ENCODE peak calls at places on chromosomes 16 and 17, in seven cellular contexts. W, C, K, O, N, A and M are unnamed samples.
A peak's percentile ranks its signal among the peaks of the same experiment; 100 is the strongest.

GRCh38 chr17:67479119-67479517 is 102.0 kb downstream of the PITPNC1 start:
- DNase-seq in W (no peak), C (no peak), K (no peak), O (no peak), N (no peak), A (no peak), M (no peak)

GRCh38 chr17:2025622-2026309 is 632 bp upstream of the RTN4RL1 start:
- DNase-seq in W (peak; percentile 76), C (peak; percentile 67), K (peak; percentile 85), O (no peak), N (no peak), A (peak; percentile 59), M (peak; percentile 86)

GRCh38 chr17:33267279-33267790 is 25.8 kb downstream of the ASIC2 start:
- DNase-seq in W (no peak), C (no peak), K (no peak), O (no peak), N (no peak), A (no peak), M (no peak)

GRCh38 chr17:48915459-48916282 is 7.5 kb downstream of the UBE2Z start:
- DNase-seq in W (no peak), C (no peak), K (no peak), O (no peak), N (no peak), A (no peak), M (no peak)

GRCh38 chr16:51181495-51181795 is 30.4 kb upstream of the SALL1 start:
- DNase-seq in W (no peak), C (no peak), K (no peak), O (no peak), N (no peak), A (no peak), M (no peak)

GRCh38 chr16:87823146-87823929 is 46.0 kb downstream of the SLC7A5 start:
- DNase-seq in W (no peak), C (no peak), K (no peak), O (no peak), N (no peak), A (no peak), M (no peak)

GRCh38 chr16:58466396-58466795 is 33.5 kb upstream of the NDRG4 start:
- DNase-seq in W (no peak), C (no peak), K (no peak), O (no peak), N (no peak), A (no peak), M (no peak)

GRCh38 chr17:29086628-29087332 is 43.8 kb downstream of the PIPOX start:
- DNase-seq in W (no peak), C (no peak), K (no peak), O (no peak), N (no peak), A (no peak), M (no peak)

GRCh38 chr16:66309-67182 is 5.9 kb downstream of the RHBDF1 start:
- DNase-seq in W (no peak), C (no peak), K (no peak), O (peak; percentile 53), N (no peak), A (no peak), M (no peak)

GRCh38 chr17:81519284-81520020 is 6.9 kb upstream of the ACTG1 start:
- DNase-seq in W (no peak), C (peak; percentile 47), K (peak; percentile 72), O (peak; percentile 93), N (peak; percentile 80), A (peak; percentile 88), M (no peak)

GRCh38 chr16:60727856-60728255 is 1308.4 kb downstream of the CDH8 start:
- DNase-seq in W (no peak), C (no peak), K (no peak), O (no peak), N (no peak), A (no peak), M (no peak)

GRCh38 chr17:77594416-77595209 is 363.9 kb upstream of the TNRC6C start:
- DNase-seq in W (no peak), C (no peak), K (peak; percentile 15), O (peak; percentile 44), N (no peak), A (no peak), M (no peak)

GRCh38 chr16:69823831-69824563 is 61.9 kb downstream of the WWP2 start:
- DNase-seq in W (peak; percentile 89), C (peak; percentile 58), K (no peak), O (peak; percentile 84), N (no peak), A (no peak), M (peak; percentile 70)

GRCh38 chr17:42294469-42295398 is 6.4 kb downstream of the STAT5A start:
- DNase-seq in W (no peak), C (no peak), K (peak; percentile 77), O (peak; percentile 28), N (no peak), A (no peak), M (no peak)

GRCh38 chr17:43385046-43385831 is 13.6 kb upstream of the ARL4D start:
- DNase-seq in W (no peak), C (no peak), K (no peak), O (no peak), N (no peak), A (no peak), M (no peak)

GRCh38 chr17:35243459-35244204 is 760 bp downstream of the SLFN5 start:
- DNase-seq in W (peak; percentile 40), C (peak; percentile 56), K (no peak), O (peak; percentile 81), N (no peak), A (no peak), M (peak; percentile 35)

GRCh38 chr17:80981062-80981902 is 10.4 kb upstream of the CHMP6 start:
- DNase-seq in W (no peak), C (no peak), K (no peak), O (peak; percentile 82), N (no peak), A (peak; percentile 82), M (no peak)

GRCh38 chr17:41178341-41178740 is 320 bp upstream of the KRTAP4-2 start:
- DNase-seq in W (no peak), C (no peak), K (no peak), O (no peak), N (no peak), A (no peak), M (no peak)

GRCh38 chr17:58329808-58330543 is 1.4 kb upstream of the TSPOAP1 start:
- DNase-seq in W (no peak), C (no peak), K (no peak), O (no peak), N (no peak), A (no peak), M (no peak)

GRCh38 chr17:58330544-58330996 is 2.0 kb upstream of the TSPOAP1 start:
- DNase-seq in W (no peak), C (no peak), K (no peak), O (no peak), N (no peak), A (no peak), M (no peak)

GRCh38 chr17:58327363-58328194 is 1.0 kb downstream of the TSPOAP1 start:
- DNase-seq in W (no peak), C (no peak), K (no peak), O (peak; percentile 92), N (no peak), A (no peak), M (no peak)

GRCh38 chr17:58328195-58329034 is at the start of gene TSPOAP1:
- DNase-seq in W (no peak), C (no peak), K (no peak), O (peak; percentile 94), N (no peak), A (peak; percentile 78), M (no peak)

DNA sequence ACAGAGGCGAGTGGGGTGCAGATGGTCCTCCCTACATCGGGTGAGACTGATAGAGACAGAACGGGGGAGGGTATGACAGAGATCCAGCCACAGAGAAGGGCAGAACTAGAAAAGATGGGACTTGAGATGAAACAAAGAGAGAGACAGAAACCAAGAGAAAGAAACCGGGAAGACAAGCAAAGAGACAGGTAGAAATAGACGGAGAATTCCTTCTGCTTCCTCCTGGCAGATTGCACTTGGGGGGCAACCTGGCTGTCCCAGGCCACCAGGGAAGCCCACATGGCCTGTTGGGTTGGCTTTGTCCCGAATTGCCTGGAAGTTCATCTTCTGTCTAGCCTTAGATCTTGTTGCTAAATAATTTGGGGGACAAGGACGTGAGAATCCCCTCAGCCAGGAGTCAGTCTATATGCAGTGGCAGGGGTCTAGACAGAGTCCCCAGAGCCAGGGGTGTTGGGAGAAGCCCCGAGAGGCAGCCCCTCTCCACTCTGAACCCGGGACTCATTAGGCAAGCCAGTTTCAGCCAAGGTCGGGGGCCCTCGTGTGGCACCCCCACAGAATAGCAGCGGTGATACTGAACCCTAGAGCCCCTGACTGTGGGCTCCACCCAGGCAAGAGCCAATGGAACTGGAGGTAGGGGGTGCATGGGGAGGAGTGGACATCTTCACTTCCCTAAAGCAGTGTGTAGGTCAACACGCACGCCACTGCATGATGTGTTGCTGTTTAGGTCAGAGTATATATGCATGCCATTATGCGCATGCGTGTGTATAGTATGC is 626 bp upstream of the TSPOAP1 start:
- DNase-seq in W (no peak), C (no peak), K (no peak), O (peak; percentile 93), N (no peak), A (peak; percentile 61), M (no peak)
- TF ChIP-seq POLR2A in W (no peak), C (no peak), K (no peak), O (peak; percentile 7), N (no peak), A (peak; percentile 76), M (no peak)

DNA sequence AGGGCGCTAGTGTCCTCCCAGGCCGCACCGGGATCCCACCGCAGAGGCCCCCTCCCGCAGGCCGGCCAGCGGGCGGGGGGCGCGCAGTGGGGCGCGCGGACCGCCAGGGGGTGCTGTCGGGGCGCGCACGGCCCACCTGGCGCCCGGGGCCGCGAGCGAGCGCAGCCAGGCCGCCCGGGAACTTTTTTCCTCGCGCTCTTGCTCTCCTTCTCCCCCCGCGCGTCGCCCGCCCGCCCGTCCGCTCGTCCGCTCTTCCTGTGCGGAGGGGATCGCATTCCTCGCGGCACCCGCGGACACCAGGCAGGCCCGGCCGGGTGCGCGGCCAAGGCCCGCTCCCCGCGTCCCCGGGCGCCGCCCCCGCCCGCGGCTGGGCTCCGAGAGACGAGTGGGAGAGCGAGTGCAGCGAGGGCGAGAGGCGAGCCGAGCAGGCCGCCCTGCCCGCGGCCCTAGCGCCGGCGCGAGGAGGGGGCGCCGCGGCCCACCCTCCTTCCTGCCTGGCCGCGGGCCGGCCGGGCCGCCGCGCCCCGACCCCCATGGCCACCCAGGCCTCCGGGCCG is at the start of gene RAI1:
- DNase-seq in W (peak; percentile 80), C (peak; percentile 82), K (peak; percentile 73), O (peak; percentile 94), N (no peak), A (peak; percentile 80), M (peak; percentile 81)
- H3K27me3 ChIP-seq in W (no peaks in the 10 kb centered on the region), C (no peaks in the 10 kb centered on the region), K (no peaks in the 10 kb centered on the region), O (no peaks in the 10 kb centered on the region), N (no peaks in the 10 kb centered on the region), A (no peaks in the 10 kb centered on the region), M (no peaks in the 10 kb centered on the region)

DNA sequence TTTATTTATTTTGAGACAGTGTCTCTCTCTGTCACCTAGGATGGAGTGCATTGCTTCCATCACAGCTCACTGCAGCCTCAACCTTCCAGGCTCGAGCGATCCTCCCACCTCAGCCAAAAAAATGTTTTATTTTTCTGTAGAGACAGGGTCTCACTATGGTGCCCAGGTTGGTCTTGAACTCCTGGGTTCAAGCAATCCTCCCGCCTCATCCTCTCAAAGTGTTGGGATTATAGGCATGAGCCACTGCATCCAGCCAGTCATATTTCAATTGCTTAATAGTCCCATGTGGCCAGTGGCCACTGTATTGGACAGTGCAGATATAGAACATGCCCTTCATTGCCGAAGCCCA is 15.3 kb downstream of the TMC7 start:
- DNase-seq in W (no peak), C (no peak), K (no peak), O (no peak), N (no peak), A (no peak), M (no peak)
- TF ChIP-seq CTCF in W (no peak), C (no peak), K (no peak), O (no peak), N (no peak), A (no peak), M (no peak)

GRCh38 chr17:7841622-7842379 is 7.8 kb downstream of the KDM6B start:
- DNase-seq in W (peak; percentile 94), C (peak; percentile 94), K (peak; percentile 92), O (peak; percentile 96), N (peak; percentile 79), A (peak; percentile 75), M (peak; percentile 93)
- TF ChIP-seq POLR2A in W (no peak), C (peak; percentile 37), K (no peak), O (no peak), N (peak; percentile 27), A (no peak), M (no peak)